ENCODE peak calls at places on chromosomes 5 and 9, in eight cellular contexts. V, D, F, I, W, G, Y and S are unnamed samples.

GRCh38 chr9:109506097-109506712 is 8.1 kb upstream of the PTPN3 start:
- DNase-seq in V (no peak), D (no peak), F (no peak), I (no peak), W (no peak), G (no peak), Y (no peak), S (no peak)

GRCh38 chr9:105328872-105329728 is 84.6 kb downstream of the SLC44A1 start:
- DNase-seq in V (no peak), D (no peak), F (no peak), I (no peak), W (no peak), G (no peak), Y (no peak), S (no peak)

GRCh38 chr5:472076-472655 is 29.2 kb downstream of the EXOC3 start:
- DNase-seq in V (peak; percentile 16), D (peak; percentile 19), F (peak; percentile 45), I (peak; percentile 69), W (no peak), G (peak; percentile 87), Y (no peak), S (peak; percentile 52)

GRCh38 chr9:128358861-128359260 is 12.3 kb upstream of the URM1 start:
- DNase-seq in V (no peak), D (no peak), F (no peak), I (no peak), W (no peak), G (no peak), Y (no peak), S (no peak)

GRCh38 chr9:85038061-85038460 is 368.5 kb downstream of the NTRK2 start:
- DNase-seq in V (peak; percentile 66), D (no peak), F (no peak), I (no peak), W (no peak), G (no peak), Y (no peak), S (no peak)

GRCh38 chr9:99823392-99824377 is 2.0 kb downstream of the NR4A3 start:
- DNase-seq in V (peak; percentile 40), D (peak; percentile 52), F (peak; percentile 56), I (peak; percentile 73), W (no peak), G (peak; percentile 80), Y (peak; percentile 43), S (peak; percentile 33)

GRCh38 chr9:83106272-83106671 is 43.3 kb upstream of the RASEF start:
- DNase-seq in V (no peak), D (peak; percentile 2), F (no peak), I (no peak), W (no peak), G (no peak), Y (no peak), S (no peak)

GRCh38 chr5:54021413-54022155 is 288.8 kb downstream of the ARL15 start:
- DNase-seq in V (no peak), D (peak; percentile 44), F (no peak), I (no peak), W (no peak), G (no peak), Y (no peak), S (no peak)

GRCh38 chr9:134127616-134128015 is 8.3 kb upstream of the WDR5 start:
- DNase-seq in V (no peak), D (no peak), F (no peak), I (no peak), W (no peak), G (no peak), Y (no peak), S (no peak)

GRCh38 chr9:122332083-122332482 is 38.7 kb upstream of the PTGS1 start:
- DNase-seq in V (no peak), D (no peak), F (peak; percentile 66), I (no peak), W (no peak), G (no peak), Y (no peak), S (no peak)

GRCh38 chr9:107627771-107628170 is 138.2 kb upstream of the KLF4 start:
- DNase-seq in V (no peak), D (no peak), F (no peak), I (no peak), W (no peak), G (no peak), Y (no peak), S (no peak)

GRCh38 chr5:126464016-126464415 is 40.8 kb downstream of the GRAMD2B start:
- DNase-seq in V (no peak), D (no peak), F (no peak), I (no peak), W (no peak), G (no peak), Y (no peak), S (no peak)

GRCh38 chr9:125902865-125903512 is 155.8 kb downstream of the PBX3 start:
- DNase-seq in V (no peak), D (no peak), F (no peak), I (no peak), W (no peak), G (no peak), Y (no peak), S (no peak)

GRCh38 chr5:68817696-68818695 is 275.8 kb upstream of the SLC30A5 start:
- DNase-seq in V (no peak), D (peak; percentile 13), F (no peak), I (no peak), W (no peak), G (no peak), Y (no peak), S (no peak)